ENCODE peak calls at places on chromosome 3, in four cellular contexts. One of them, this sample, is unnamed.

GRCh38 chr3:82088749-82089148 is 327.3 kb upstream of the GBE1 start:
- DNase-seq in fibroblast of pulmonary artery: no peak
- DNase-seq in WERI-Rb-1: no peak
- DNase-seq in IMR-90: no peak
- DNase-seq in this sample: no peak

GRCh38 chr3:145882416-145882815 is 278.6 kb downstream of the PLOD2 start:
- DNase-seq in fibroblast of pulmonary artery: peak
- DNase-seq in WERI-Rb-1: no peak
- DNase-seq in IMR-90: no peak
- DNase-seq in this sample: no peak

GRCh38 chr3:18189651-18190050 is 235.5 kb downstream of the SATB1 start:
- DNase-seq in fibroblast of pulmonary artery: no peak
- DNase-seq in WERI-Rb-1: no peak
- DNase-seq in IMR-90: peak
- DNase-seq in this sample: no peak

GRCh38 chr3:47522082-47522987 is 8.8 kb upstream of the ELP6 start:
- DNase-seq in fibroblast of pulmonary artery: peak
- DNase-seq in WERI-Rb-1: peak
- DNase-seq in IMR-90: peak
- DNase-seq in this sample: peak

GRCh38 chr3:69212411-69213160 is 90.2 kb upstream of the LMOD3 start:
- DNase-seq in fibroblast of pulmonary artery: peak
- DNase-seq in WERI-Rb-1: no peak
- DNase-seq in IMR-90: peak
- DNase-seq in this sample: peak

GRCh38 chr3:55789516-55789915 is 302.4 kb upstream of the WNT5A start:
- DNase-seq in fibroblast of pulmonary artery: no peak
- DNase-seq in WERI-Rb-1: no peak
- DNase-seq in IMR-90: no peak
- DNase-seq in this sample: no peak

GRCh38 chr3:11548721-11549131 is 95.0 kb downstream of the VGLL4 start:
- DNase-seq in fibroblast of pulmonary artery: peak
- DNase-seq in WERI-Rb-1: no peak
- DNase-seq in IMR-90: peak
- DNase-seq in this sample: no peak

GRCh38 chr3:161273589-161274218 is 52.6 kb downstream of the NMD3 start:
- DNase-seq in fibroblast of pulmonary artery: peak
- DNase-seq in WERI-Rb-1: no peak
- DNase-seq in IMR-90: peak
- DNase-seq in this sample: peak

GRCh38 chr3:143333367-143333766 is 213.8 kb downstream of the CHST2 start:
- DNase-seq in fibroblast of pulmonary artery: no peak
- DNase-seq in WERI-Rb-1: no peak
- DNase-seq in IMR-90: no peak
- DNase-seq in this sample: no peak

GRCh38 chr3:124924741-124925140 is 9.8 kb downstream of the MUC13 start:
- DNase-seq in fibroblast of pulmonary artery: no peak
- DNase-seq in WERI-Rb-1: no peak
- DNase-seq in IMR-90: peak
- DNase-seq in this sample: no peak

GRCh38 chr3:187039100-187039722 is 100.1 kb downstream of the RPL39L start:
- DNase-seq in fibroblast of pulmonary artery: no peak
- DNase-seq in WERI-Rb-1: no peak
- DNase-seq in IMR-90: no peak
- DNase-seq in this sample: no peak

GRCh38 chr3:142296507-142296906 is 71.1 kb upstream of the GK5 start:
- DNase-seq in fibroblast of pulmonary artery: no peak
- DNase-seq in WERI-Rb-1: no peak
- DNase-seq in IMR-90: no peak
- DNase-seq in this sample: no peak

GRCh38 chr3:188286087-188286513 is 132.1 kb downstream of the LPP start:
- DNase-seq in fibroblast of pulmonary artery: peak
- DNase-seq in WERI-Rb-1: no peak
- DNase-seq in IMR-90: peak
- DNase-seq in this sample: no peak

GRCh38 chr3:149839874-149840273 is 26.9 kb downstream of the RNF13 start:
- DNase-seq in fibroblast of pulmonary artery: no peak
- DNase-seq in WERI-Rb-1: no peak
- DNase-seq in IMR-90: no peak
- DNase-seq in this sample: no peak

GRCh38 chr3:182862159-182862860 is 69.0 kb downstream of the ATP11B start:
- DNase-seq in fibroblast of pulmonary artery: no peak
- DNase-seq in WERI-Rb-1: no peak
- DNase-seq in IMR-90: no peak
- DNase-seq in this sample: no peak

GRCh38 chr3:152474585-152474984 is 205.9 kb downstream of the MBNL1 start:
- DNase-seq in fibroblast of pulmonary artery: peak
- DNase-seq in WERI-Rb-1: peak
- DNase-seq in IMR-90: peak
- DNase-seq in this sample: peak

GRCh38 chr3:126355777-126356372 is 1.3 kb downstream of the KLF15 start:
- DNase-seq in fibroblast of pulmonary artery: peak
- DNase-seq in WERI-Rb-1: peak
- DNase-seq in IMR-90: peak
- DNase-seq in this sample: peak

GRCh38 chr3:178457506-178457905 is 78.7 kb upstream of the KCNMB2 start:
- DNase-seq in fibroblast of pulmonary artery: no peak
- DNase-seq in WERI-Rb-1: no peak
- DNase-seq in IMR-90: no peak
- DNase-seq in this sample: no peak

GRCh38 chr3:29285356-29286070 is 4.6 kb downstream of the RBMS3 start:
- DNase-seq in fibroblast of pulmonary artery: peak
- DNase-seq in WERI-Rb-1: no peak
- DNase-seq in IMR-90: peak
- DNase-seq in this sample: peak

GRCh38 chr3:177973241-177973840 is 562.9 kb upstream of the KCNMB2 start:
- DNase-seq in fibroblast of pulmonary artery: peak
- DNase-seq in WERI-Rb-1: no peak
- DNase-seq in IMR-90: peak
- DNase-seq in this sample: no peak

GRCh38 chr3:36688815-36689214 is 75.5 kb downstream of the DCLK3 start:
- DNase-seq in fibroblast of pulmonary artery: no peak
- DNase-seq in WERI-Rb-1: peak
- DNase-seq in IMR-90: no peak
- DNase-seq in this sample: no peak

GRCh38 chr3:105791134-105791533 is 77.7 kb downstream of the CBLB start:
- DNase-seq in fibroblast of pulmonary artery: peak
- DNase-seq in WERI-Rb-1: no peak
- DNase-seq in IMR-90: peak
- DNase-seq in this sample: no peak

GRCh38 chr3:170585008-170585936 is 603 bp downstream of the SLC7A14 start:
- DNase-seq in fibroblast of pulmonary artery: no peak
- DNase-seq in WERI-Rb-1: peak
- DNase-seq in IMR-90: peak
- DNase-seq in this sample: no peak
- H3K4me3 ChIP-seq in fibroblast of pulmonary artery: peak
- H3K4me3 ChIP-seq in WERI-Rb-1: peak
- H3K4me3 ChIP-seq in IMR-90: peak
- H3K4me3 ChIP-seq in this sample: no peak

GRCh38 chr3:164806188-164806587 is 272.1 kb downstream of the SI start:
- DNase-seq in fibroblast of pulmonary artery: no peak
- DNase-seq in WERI-Rb-1: peak
- DNase-seq in IMR-90: no peak
- DNase-seq in this sample: no peak
- TF ChIP-seq CTCF in fibroblast of pulmonary artery: no peak
- TF ChIP-seq CTCF in WERI-Rb-1: peak
- TF ChIP-seq CTCF in IMR-90: no peak
- TF ChIP-seq CTCF in this sample: no peak

DNA sequence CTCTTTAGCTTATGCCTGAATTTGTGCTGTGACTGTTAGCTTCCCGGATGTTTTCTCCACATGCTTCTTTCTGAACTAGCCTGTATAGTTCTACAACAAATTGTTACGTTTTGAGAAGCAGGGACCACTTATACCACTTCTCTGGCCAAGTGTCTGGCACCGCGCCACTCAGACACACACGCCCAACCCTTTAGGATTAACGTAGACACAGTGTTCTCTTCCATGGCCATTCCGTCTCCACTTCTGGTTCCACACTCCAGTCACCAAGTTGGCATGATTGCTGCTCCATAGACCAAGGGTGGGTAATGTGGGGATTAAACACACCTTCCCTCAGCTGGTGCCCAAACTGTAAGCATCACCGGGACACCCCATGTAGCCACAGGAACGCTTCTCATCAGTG is 751 bp upstream of the TMEM108 start:
- DNase-seq in fibroblast of pulmonary artery: no peak
- DNase-seq in WERI-Rb-1: no peak
- DNase-seq in IMR-90: no peak
- DNase-seq in this sample: no peak
- H3K4me3 ChIP-seq in fibroblast of pulmonary artery: no peak
- H3K4me3 ChIP-seq in WERI-Rb-1: peak
- H3K4me3 ChIP-seq in IMR-90: no peak
- H3K4me3 ChIP-seq in this sample: no peak

GRCh38 chr3:116614795-116615362 is 94.7 kb upstream of the TUSC7 start:
- DNase-seq in fibroblast of pulmonary artery: peak
- DNase-seq in WERI-Rb-1: no peak
- DNase-seq in IMR-90: peak
- DNase-seq in this sample: peak
- TF ChIP-seq CTCF in fibroblast of pulmonary artery: peak
- TF ChIP-seq CTCF in WERI-Rb-1: no peak
- TF ChIP-seq CTCF in IMR-90: peak
- TF ChIP-seq CTCF in this sample: peak

DNA sequence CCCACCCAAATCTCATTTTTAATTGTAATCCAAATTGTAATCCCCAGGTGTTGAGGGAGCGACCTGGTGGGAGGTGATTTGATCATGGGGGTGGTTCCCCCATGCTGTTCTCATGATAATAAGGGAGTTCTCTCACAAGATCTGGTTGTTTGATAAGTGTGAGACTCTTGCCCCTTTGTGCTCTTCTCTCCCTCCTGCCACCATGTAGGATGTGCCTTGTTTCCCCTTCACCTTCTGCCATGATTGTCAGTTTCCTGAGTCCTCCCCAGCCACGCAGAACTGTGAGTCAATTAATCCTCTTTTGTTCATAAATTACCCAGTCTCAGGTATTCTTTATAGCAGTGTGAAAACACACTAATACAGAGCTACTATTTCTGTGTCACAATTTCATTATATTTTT is 88.7 kb downstream of the NCEH1 start:
- DNase-seq in fibroblast of pulmonary artery: no peak
- DNase-seq in WERI-Rb-1: no peak
- DNase-seq in IMR-90: no peak
- DNase-seq in this sample: no peak
- H3K4me3 ChIP-seq in fibroblast of pulmonary artery: no peak
- H3K4me3 ChIP-seq in WERI-Rb-1: no peak
- H3K4me3 ChIP-seq in IMR-90: no peak
- H3K4me3 ChIP-seq in this sample: no peak

DNA sequence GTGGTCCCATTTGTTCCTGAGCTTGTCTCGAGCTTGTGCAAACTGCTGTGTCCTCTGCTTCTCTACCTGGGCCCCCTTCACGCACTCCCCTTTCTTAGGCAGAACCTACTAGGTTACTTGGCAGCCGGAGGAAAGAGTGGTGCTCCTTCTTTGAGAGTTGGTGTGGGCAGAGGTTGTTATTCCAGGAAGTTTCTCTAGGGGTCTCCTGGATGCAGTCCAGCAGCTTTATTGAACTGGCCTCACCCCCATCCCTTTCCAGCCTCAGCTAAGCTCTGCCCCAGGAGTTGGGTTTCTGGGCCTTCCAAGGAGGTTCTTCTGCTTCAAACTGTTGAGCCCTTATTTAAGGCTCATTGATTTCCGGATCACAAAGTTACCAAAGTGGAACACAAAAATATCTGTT is 103.2 kb downstream of the C3orf70 start:
- DNase-seq in fibroblast of pulmonary artery: no peak
- DNase-seq in WERI-Rb-1: no peak
- DNase-seq in IMR-90: no peak
- DNase-seq in this sample: peak
- TF ChIP-seq CTCF in fibroblast of pulmonary artery: no peak
- TF ChIP-seq CTCF in WERI-Rb-1: peak
- TF ChIP-seq CTCF in IMR-90: no peak
- TF ChIP-seq CTCF in this sample: no peak